ENCODE peak calls at places on chromosome 6, in six cellular contexts. J is breast epithelium, V is K562, S is endothelial cell of umbilical vein, G is stomach, O is HCT116. N is an unnamed sample. For H3K4me1, the result is how much of the 10 kb centered on the place peaks cover.

GRCh38 chr6:109783245-109783990 is 92.3 kb downstream of the FIG4 start:
- DNase-seq in J (no peak), V (peak), S (no peak), G (no peak), O (no peak), N (no peak)

GRCh38 chr6:16688984-16689636 is 72.2 kb downstream of the ATXN1 start:
- DNase-seq in J (no peak), V (no peak), S (peak), G (no peak), O (no peak), N (no peak)

GRCh38 chr6:7264686-7265384 is 48.2 kb downstream of the SSR1 start:
- DNase-seq in J (no peak), V (no peak), S (no peak), G (peak), O (no peak), N (no peak)

GRCh38 chr6:117391874-117392583 is 33.7 kb downstream of the ROS1 start:
- DNase-seq in J (no peak), V (no peak), S (no peak), G (no peak), O (no peak), N (no peak)

GRCh38 chr6:160750276-160750689 is 48.2 kb downstream of the PLG start:
- DNase-seq in J (no peak), V (peak), S (no peak), G (no peak), O (peak), N (no peak)

GRCh38 chr6:98839788-98840361 is 5.5 kb downstream of the POU3F2 start:
- DNase-seq in J (no peak), V (no peak), S (no peak), G (no peak), O (no peak), N (no peak)

GRCh38 chr6:165697171-165697570 is 34.1 kb upstream of the PDE10A start:
- DNase-seq in J (no peak), V (no peak), S (peak), G (no peak), O (no peak), N (no peak)

GRCh38 chr6:26185004-26185403 is 97.8 kb downstream of the HFE start:
- DNase-seq in J (no peak), V (no peak), S (no peak), G (no peak), O (no peak), N (no peak)

GRCh38 chr6:52582996-52583395 is 6.1 kb upstream of the TRAM2 start:
- DNase-seq in J (no peak), V (no peak), S (no peak), G (no peak), O (no peak), N (no peak)

GRCh38 chr6:40585661-40586269 is 1.4 kb downstream of the LRFN2 start:
- DNase-seq in J (no peak), V (no peak), S (no peak), G (no peak), O (no peak), N (no peak)

GRCh38 chr6:11491998-11492397 is 45.6 kb upstream of the TMEM170B start:
- DNase-seq in J (no peak), V (no peak), S (no peak), G (no peak), O (no peak), N (no peak)

GRCh38 chr6:73713426-73714147 is 17.6 kb downstream of the CD109 start:
- DNase-seq in J (no peak), V (no peak), S (peak), G (no peak), O (no peak), N (no peak)

GRCh38 chr6:131756039-131756438 is 45.2 kb upstream of the CTAGE9 start:
- DNase-seq in J (no peak), V (no peak), S (no peak), G (no peak), O (no peak), N (no peak)

GRCh38 chr6:14835122-14835521 is 410.7 kb upstream of the JARID2 start:
- DNase-seq in J (no peak), V (no peak), S (no peak), G (no peak), O (no peak), N (no peak)

GRCh38 chr6:39366875-39367618 is 44.5 kb upstream of the KCNK16 start:
- DNase-seq in J (no peak), V (no peak), S (no peak), G (no peak), O (no peak), N (no peak)

GRCh38 chr6:39137235-39137634 is 22.2 kb upstream of the SAYSD1 start:
- DNase-seq in J (no peak), V (peak), S (peak), G (peak), O (no peak), N (no peak)

GRCh38 chr6:36979343-36979742 is 6.7 kb downstream of the MTCH1 start:
- DNase-seq in J (no peak), V (no peak), S (peak), G (peak), O (no peak), N (peak)

GRCh38 chr6:90583179-90583578 is 3.7 kb downstream of the MAP3K7 start:
- DNase-seq in J (no peak), V (no peak), S (no peak), G (no peak), O (no peak), N (no peak)

GRCh38 chr6:100999034-100999597 is 118.0 kb upstream of the ASCC3 start:
- DNase-seq in J (no peak), V (no peak), S (no peak), G (no peak), O (no peak), N (no peak)

GRCh38 chr6:112296122-112296521 is 41.8 kb upstream of the LAMA4 start:
- DNase-seq in J (no peak), V (no peak), S (peak), G (no peak), O (peak), N (no peak)

GRCh38 chr6:70724524-70724923 is 56.8 kb downstream of the SMAP1 start:
- DNase-seq in J (no peak), V (no peak), S (no peak), G (no peak), O (no peak), N (no peak)

GRCh38 chr6:1117530-1118286 is 194.2 kb upstream of the FOXQ1 start:
- DNase-seq in J (no peak), V (no peak), S (no peak), G (no peak), O (no peak), N (no peak)

GRCh38 chr6:29792123-29793035 is 35.2 kb upstream of the HLA-G start:
- DNase-seq in J (peak), V (peak), S (peak), G (peak), O (no peak), N (peak)

GRCh38 chr6:34901930-34902329 is 12.9 kb downstream of the ANKS1A start:
- DNase-seq in J (no peak), V (no peak), S (no peak), G (no peak), O (no peak), N (no peak)

GRCh38 chr6:43698584-43699349 is 11.2 kb upstream of the MRPS18A start:
- DNase-seq in J (no peak), V (no peak), S (peak), G (peak), O (no peak), N (no peak)

GRCh38 chr6:148388477-148388876 is 45.8 kb downstream of the SASH1 start:
- DNase-seq in J (no peak), V (no peak), S (no peak), G (no peak), O (no peak), N (no peak)
- TF ChIP-seq POLR2A in J (no peak), V (no peak), S (no peak), G (no peak), O (no peak), N (peak)

GRCh38 chr6:167832497-167833395 is 6.0 kb downstream of the AFDN start:
- DNase-seq in J (no peak), V (no peak), S (no peak), G (no peak), O (no peak), N (no peak)
- TF ChIP-seq POLR2AphosphoS5 in J (no peak), V (no peak), S (no peak), G (no peak), O (no peak), N (no peak)

DNA sequence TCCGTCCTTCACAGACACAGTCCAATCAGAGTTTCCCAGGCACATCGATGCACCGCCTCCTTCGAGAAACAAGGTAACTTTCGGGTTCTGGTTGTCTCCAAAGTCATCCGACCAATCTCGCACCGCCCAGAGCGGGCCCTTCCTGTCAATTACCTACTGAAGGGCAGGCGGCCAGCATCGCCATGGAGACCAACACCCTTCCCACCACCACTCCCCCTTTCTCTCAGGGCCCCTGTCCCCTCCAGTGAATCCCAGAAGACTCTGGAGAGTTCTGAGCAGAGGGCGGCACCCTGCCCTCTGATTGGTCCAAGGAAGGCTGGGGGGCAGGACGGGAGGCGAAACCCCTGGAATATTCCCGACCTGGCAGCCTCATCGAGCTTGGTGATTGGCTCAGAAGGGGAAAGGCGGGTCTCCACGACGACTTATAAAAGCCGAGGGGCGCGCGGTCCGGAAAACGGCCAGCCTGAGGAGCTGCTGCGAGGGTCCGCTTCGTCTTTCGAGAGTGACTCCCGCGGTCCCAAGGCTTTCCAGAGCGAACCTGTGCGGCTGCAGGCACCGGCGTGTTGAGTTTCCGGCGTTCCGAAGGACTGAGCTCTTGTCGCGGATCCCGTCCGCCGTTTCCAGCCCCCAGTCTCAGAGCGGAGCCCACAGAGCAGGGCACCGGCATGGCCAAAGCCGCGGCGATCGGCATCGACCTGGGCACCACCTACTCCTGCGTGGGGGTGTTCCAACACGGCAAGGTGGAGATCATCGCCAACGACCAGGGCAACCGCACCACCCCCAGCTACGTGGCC is at the start of gene HSPA1B:
- DNase-seq in J (peak), V (peak), S (peak), G (peak), O (peak), N (peak)
- H3K4me1 ChIP-seq in J (under half), V (under half), S (under half), G (half or more), O (half or more), N (under half)

DNA sequence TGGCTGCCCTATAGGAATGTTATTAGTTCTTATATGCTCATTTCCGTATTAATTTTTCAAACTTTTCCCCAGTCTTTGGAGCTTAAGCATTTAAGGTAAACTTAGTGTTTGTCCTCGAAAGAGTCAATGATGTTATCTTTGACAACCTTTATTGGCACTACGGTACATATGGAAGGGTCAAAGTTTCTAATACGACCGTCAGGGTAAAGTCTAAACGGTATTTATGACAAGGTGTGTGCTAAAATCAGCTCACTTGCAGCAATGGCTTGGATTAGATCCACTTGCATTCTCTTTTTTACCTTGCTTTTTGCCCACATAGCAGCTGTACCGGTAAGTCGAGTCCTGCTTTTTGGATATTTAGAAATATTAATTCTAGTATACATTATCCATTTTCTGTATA is at the start of gene MEP1A:
- DNase-seq in J (no peak), V (no peak), S (no peak), G (no peak), O (no peak), N (no peak)
- TF ChIP-seq POLR2A in J (no peak), V (no peak), S (no peak), G (no peak), O (no peak), N (no peak)

N was measured in upper lobe of left lung.